ENCODE peak calls at places on chromosome 19, in nine cellular contexts. T is Peyer's patch, C is A549, Q is lower leg skin, P is stomach, O is uterus, U is transverse colon, S is tibial nerve, H is body of pancreas. G is an unnamed sample.

GRCh38 chr19:6744381-6745288 is 5.2 kb downstream of the TRIP10 start:
- DNase-seq in T (peak; percentile 37), C (peak; percentile 88), Q (peak; percentile 96), P (peak; percentile 90), O (peak; percentile 92), U (peak; percentile 90), S (peak; percentile 84), H (peak; percentile 80), G (no peak)

GRCh38 chr19:49374665-49375434 is 11.2 kb downstream of the DKKL1 start:
- DNase-seq in T (no peak), C (no peak), Q (no peak), P (no peak), O (no peak), U (no peak), S (no peak), H (no peak), G (no peak)

GRCh38 chr19:40933025-40933424 is 51.0 kb upstream of the CYP2A7 start:
- DNase-seq in T (no peak), C (peak; percentile 80), Q (no peak), P (no peak), O (no peak), U (no peak), S (no peak), H (no peak), G (no peak)

GRCh38 chr19:45154064-45154827 is 6.5 kb downstream of the NKPD1 start:
- DNase-seq in T (no peak), C (peak; percentile 73), Q (no peak), P (no peak), O (no peak), U (no peak), S (no peak), H (peak; percentile 13), G (no peak)

GRCh38 chr19:15863272-15863671 is 34.6 kb downstream of the CYP4F2 start:
- DNase-seq in T (no peak), C (no peak), Q (no peak), P (no peak), O (no peak), U (no peak), S (no peak), H (no peak), G (no peak)

GRCh38 chr19:10295847-10296591 is 6.3 kb downstream of the ICAM5 start:
- DNase-seq in T (no peak), C (no peak), Q (no peak), P (no peak), O (no peak), U (no peak), S (no peak), H (no peak), G (no peak)

GRCh38 chr19:19670070-19670551 is 1.5 kb downstream of the ZNF101 start:
- DNase-seq in T (no peak), C (no peak), Q (peak; percentile 63), P (no peak), O (no peak), U (no peak), S (no peak), H (no peak), G (no peak)

GRCh38 chr19:56671613-56671994 is at the start of gene ZNF835:
- DNase-seq in T (peak; percentile 90), C (no peak), Q (peak; percentile 96), P (peak; percentile 76), O (peak; percentile 94), U (peak; percentile 87), S (peak; percentile 85), H (peak; percentile 90), G (no peak)

GRCh38 chr19:45168767-45169351 is 8.1 kb upstream of the NKPD1 start:
- DNase-seq in T (no peak), C (no peak), Q (no peak), P (no peak), O (no peak), U (no peak), S (no peak), H (no peak), G (no peak)

GRCh38 chr19:35783469-35784400 is 8.4 kb downstream of the ARHGAP33 start:
- DNase-seq in T (no peak), C (no peak), Q (no peak), P (no peak), O (no peak), U (no peak), S (no peak), H (no peak), G (no peak)
- H3K4me3 ChIP-seq in T (no peak overlapping the region), C (no peak overlapping the region), Q (no peak overlapping the region), P (no peak overlapping the region), O (no peak overlapping the region), U (no peak overlapping the region), S (no peak overlapping the region), H (no peak overlapping the region), G (no peak overlapping the region)

GRCh38 chr19:53540091-53540490 is 2.1 kb downstream of the ZNF331 start:
- DNase-seq in T (no peak), C (no peak), Q (no peak), P (no peak), O (no peak), U (no peak), S (no peak), H (no peak), G (no peak)
- TF ChIP-seq POLR2A in T (no peak), C (no peak), Q (no peak), P (no peak), O (no peak), U (no peak), S (no peak), H (no peak), G (no peak)

GRCh38 chr19:23393121-23393520 is 2.1 kb downstream of the ZNF91 start:
- DNase-seq in T (no peak), C (no peak), Q (no peak), P (no peak), O (no peak), U (no peak), S (no peak), H (no peak), G (no peak)
- H3K4me3 ChIP-seq in T (peak overlapping the region; percentile 75), C (no peak overlapping the region), Q (no peak overlapping the region), P (no peak overlapping the region), O (no peak overlapping the region), U (no peak overlapping the region), S (no peak overlapping the region), H (no peak overlapping the region), G (no peak overlapping the region)

DNA sequence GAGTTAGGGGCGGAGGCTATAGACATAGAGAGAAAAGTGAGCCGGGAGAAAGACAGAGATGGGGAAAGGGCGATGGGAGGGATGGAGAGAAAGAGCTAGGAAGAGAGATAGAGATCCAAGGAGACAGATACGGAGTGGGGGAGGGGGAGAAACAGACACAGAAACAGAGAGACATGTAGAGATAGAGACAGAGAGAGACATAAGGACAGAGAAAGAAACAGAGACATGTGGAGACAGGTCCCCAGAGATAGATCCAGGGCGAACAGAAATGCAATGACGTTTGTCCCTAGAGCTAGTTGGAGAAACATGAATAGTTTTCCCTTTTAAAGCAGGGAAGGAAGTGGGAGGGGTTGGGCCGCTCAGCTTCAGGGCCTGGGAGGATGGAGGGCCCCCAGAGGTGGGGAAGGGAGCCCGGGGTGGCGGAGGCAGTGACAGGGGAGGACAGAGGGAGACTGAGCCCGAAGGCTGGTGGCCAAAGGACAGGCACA is 4.6 kb downstream of the PPP1R14A start:
- DNase-seq in T (no peak), C (no peak), Q (no peak), P (no peak), O (peak; percentile 57), U (no peak), S (peak; percentile 48), H (no peak), G (no peak)
- TF ChIP-seq POLR2A in T (peak; percentile 14), C (no peak), Q (no peak), P (no peak), O (peak; percentile 56), U (no peak), S (no peak), H (no peak), G (no peak)

GRCh38 chr19:35117017-35117570 is 1.5 kb downstream of the FXYD3 start:
- DNase-seq in T (no peak), C (no peak), Q (no peak), P (no peak), O (no peak), U (no peak), S (no peak), H (no peak), G (no peak)
- H3K4me3 ChIP-seq in T (peak overlapping the region; percentile 56), C (no peak overlapping the region), Q (peak overlapping the region; percentile 36), P (peak overlapping the region; percentile 42), O (no peak overlapping the region), U (peak overlapping the region; percentile 38), S (peak overlapping the region; percentile 46), H (no peak overlapping the region), G (peak overlapping the region; percentile 46)